ENCODE peak calls at places on chromosomes 4 and X, in four cellular contexts. Y, J, X and B are unnamed samples.

GRCh38 chr4:53809816-53810215 is 218.5 kb upstream of the LNX1 start:
- DNase-seq in Y (no peak), J (no peak), X (no peak), B (no peak)

GRCh38 chr4:22502895-22503814 is 12.7 kb downstream of the ADGRA3 start:
- DNase-seq in Y (no peak), J (no peak), X (no peak), B (no peak)

GRCh38 chr4:70838400-70838971 is 1.2 kb downstream of the GRSF1 start:
- DNase-seq in Y (no peak), J (no peak), X (no peak), B (no peak)

GRCh38 chr4:8920289-8920965 is 48.8 kb upstream of the HMX1 start:
- DNase-seq in Y (no peak), J (no peak), X (no peak), B (no peak)

GRCh38 chr4:184168406-184169019 is 49.2 kb downstream of the ENPP6 start:
- DNase-seq in Y (peak), J (peak), X (peak), B (peak)

GRCh38 chrX:123450217-123450616 is 266.1 kb downstream of the GRIA3 start:
- DNase-seq in Y (peak), J (no peak), X (no peak), B (no peak)

GRCh38 chrX:24216827-24217226 is 67.3 kb downstream of the ZFX start:
- DNase-seq in Y (no peak), J (no peak), X (no peak), B (no peak)

GRCh38 chr4:8533274-8533865 is 46.8 kb upstream of the GPR78 start:
- DNase-seq in Y (no peak), J (no peak), X (no peak), B (no peak)

GRCh38 chr4:123077330-123077729 is 154.9 kb upstream of the NUDT6 start:
- DNase-seq in Y (no peak), J (no peak), X (no peak), B (no peak)

GRCh38 chr4:176906693-176907092 is 114.0 kb upstream of the VEGFC start:
- DNase-seq in Y (peak), J (no peak), X (no peak), B (no peak)

GRCh38 chrX:129654652-129655546 is at the start of gene APLN:
- DNase-seq in Y (no peak), J (peak), X (no peak), B (no peak)

GRCh38 chr4:101102114-101102752 is 245.1 kb downstream of the PPP3CA start:
- DNase-seq in Y (no peak), J (no peak), X (no peak), B (no peak)

GRCh38 chrX:2266445-2267349 is 234.1 kb downstream of the DHRSX start:
- DNase-seq in Y (peak), J (no peak), X (no peak), B (no peak)

GRCh38 chrX:2484721-2485459 is 15.9 kb downstream of the DHRSX start:
- DNase-seq in Y (no peak), J (no peak), X (no peak), B (no peak)

GRCh38 chr4:184632842-184633241 is 16.4 kb downstream of the CASP3 start:
- DNase-seq in Y (no peak), J (no peak), X (no peak), B (no peak)

GRCh38 chr4:118999919-119000318 is 111.3 kb downstream of the SYNPO2 start:
- DNase-seq in Y (no peak), J (no peak), X (no peak), B (no peak)

GRCh38 chr4:82721819-82722423 is 76.7 kb downstream of the SCD5 start:
- DNase-seq in Y (no peak), J (peak), X (no peak), B (peak)

GRCh38 chrX:117985241-117985640 is 131.4 kb downstream of the KLHL13 start:
- DNase-seq in Y (no peak), J (no peak), X (no peak), B (no peak)

GRCh38 chr4:66911898-66912297 is 633.4 kb downstream of the CENPC start:
- DNase-seq in Y (no peak), J (no peak), X (no peak), B (no peak)

GRCh38 chr4:94519925-94520789 is 68.4 kb downstream of the PDLIM5 start:
- DNase-seq in Y (no peak), J (no peak), X (no peak), B (no peak)

GRCh38 chr4:40963912-40964478 is 214.2 kb downstream of the NSUN7 start:
- DNase-seq in Y (no peak), J (no peak), X (no peak), B (no peak)

GRCh38 chr4:38275331-38275821 is 315.2 kb downstream of the PTTG2 start:
- DNase-seq in Y (no peak), J (no peak), X (no peak), B (no peak)

GRCh38 chr4:8506373-8507250 is 66.0 kb downstream of the TRMT44 start:
- DNase-seq in Y (no peak), J (no peak), X (no peak), B (no peak)

GRCh38 chr4:107148922-107149321 is 112.8 kb upstream of the DKK2 start:
- DNase-seq in Y (no peak), J (no peak), X (no peak), B (no peak)

GRCh38 chrX:18664947-18665346 is 7.0 kb downstream of the RS1 start:
- DNase-seq in Y (no peak), J (no peak), X (no peak), B (no peak)

GRCh38 chr4:170758988-170759387 is 669.2 kb upstream of the AADAT start:
- DNase-seq in Y (no peak), J (no peak), X (no peak), B (no peak)

GRCh38 chrX:30714138-30714537 is 60.9 kb downstream of the GK start:
- DNase-seq in Y (no peak), J (no peak), X (no peak), B (no peak)

GRCh38 chr4:83644677-83645639 is 109.0 kb downstream of the GPAT3 start:
- DNase-seq in Y (peak), J (peak), X (no peak), B (peak)

GRCh38 chr4:138243369-138243768 is 1.2 kb upstream of the SLC7A11 start:
- DNase-seq in Y (no peak), J (no peak), X (no peak), B (no peak)

GRCh38 chr4:143587703-143588102 is 74.2 kb downstream of the SMARCA5 start:
- DNase-seq in Y (no peak), J (no peak), X (no peak), B (no peak)

GRCh38 chr4:34271479-34272355 is 1972.6 kb downstream of the ARAP2 start:
- DNase-seq in Y (no peak), J (no peak), X (no peak), B (no peak)

GRCh38 chr4:102535398-102536082 is 34.4 kb downstream of the NFKB1 start:
- DNase-seq in Y (peak), J (no peak), X (no peak), B (no peak)

GRCh38 chr4:182143822-182144620 is 99.2 kb upstream of the TENM3 start:
- DNase-seq in Y (peak), J (no peak), X (no peak), B (no peak)

GRCh38 chr4:102344520-102344954 is 745 bp downstream of the SLC39A8 start:
- DNase-seq in Y (peak), J (peak), X (peak), B (peak)

GRCh38 chrX:96841325-96841724 is 42.4 kb upstream of the RPA4 start:
- DNase-seq in Y (no peak), J (no peak), X (no peak), B (no peak)

GRCh38 chr4:151994429-151994828 is 233.6 kb upstream of the GATB start:
- DNase-seq in Y (no peak), J (no peak), X (no peak), B (no peak)

GRCh38 chr4:116202524-116202923 is 882.9 kb downstream of the TRAM1L1 start:
- DNase-seq in Y (no peak), J (no peak), X (no peak), B (no peak)

GRCh38 chr4:179586460-179586859 is 2144.2 kb upstream of the AGA start:
- DNase-seq in Y (peak), J (no peak), X (no peak), B (no peak)